ENCODE peak calls at places on chromosomes 5 and 9, in eight cellular contexts. R, V, U, K, T, L, N and M are unnamed samples. For H3K4me1, the result is how much of the 10 kb centered on the place peaks cover.

GRCh38 chr5:79510638-79511037 is 3.3 kb downstream of the HOMER1 start:
- DNase-seq in R (peak), V (no peak), U (no peak), K (no peak), T (no peak), L (no peak), N (no peak), M (no peak)

GRCh38 chr5:81164936-81165335 is 68.2 kb upstream of the CKMT2 start:
- DNase-seq in R (no peak), V (no peak), U (no peak), K (no peak), T (no peak), L (peak), N (no peak), M (no peak)

GRCh38 chr9:121685146-121685794 is 33.8 kb downstream of the DAB2IP start:
- DNase-seq in R (peak), V (peak), U (no peak), K (no peak), T (no peak), L (no peak), N (no peak), M (no peak)

GRCh38 chr9:87609002-87609401 is 111.3 kb downstream of the DAPK1 start:
- DNase-seq in R (no peak), V (no peak), U (no peak), K (no peak), T (no peak), L (no peak), N (no peak), M (no peak)

GRCh38 chr5:73820321-73820720 is 194.3 kb downstream of the ARHGEF28 start:
- DNase-seq in R (no peak), V (no peak), U (peak), K (no peak), T (no peak), L (no peak), N (no peak), M (no peak)

GRCh38 chr9:125495137-125496119 is 211.6 kb downstream of the MAPKAP1 start:
- DNase-seq in R (no peak), V (no peak), U (peak), K (peak), T (no peak), L (no peak), N (no peak), M (peak)

GRCh38 chr5:174533771-174534221 is 190.6 kb upstream of the MSX2 start:
- DNase-seq in R (no peak), V (no peak), U (peak), K (no peak), T (no peak), L (no peak), N (no peak), M (no peak)

GRCh38 chr5:169126376-169127043 is 174.4 kb downstream of the SLIT3 start:
- DNase-seq in R (no peak), V (no peak), U (no peak), K (no peak), T (no peak), L (no peak), N (no peak), M (peak)

GRCh38 chr5:57895766-57896165 is 413.2 kb upstream of the ACTBL2 start:
- DNase-seq in R (no peak), V (no peak), U (no peak), K (no peak), T (no peak), L (no peak), N (no peak), M (no peak)

GRCh38 chr5:91194861-91195460 is 188.2 kb downstream of the ARRDC3 start:
- DNase-seq in R (no peak), V (no peak), U (no peak), K (no peak), T (no peak), L (no peak), N (no peak), M (no peak)

GRCh38 chr9:5553211-5553610 is 42.9 kb downstream of the PDCD1LG2 start:
- DNase-seq in R (no peak), V (no peak), U (no peak), K (no peak), T (no peak), L (no peak), N (no peak), M (no peak)

GRCh38 chr5:14385022-14385421 is 196.6 kb upstream of the OTULINL start:
- DNase-seq in R (no peak), V (no peak), U (no peak), K (no peak), T (no peak), L (no peak), N (no peak), M (no peak)

GRCh38 chr5:142740474-142740873 is 29.7 kb upstream of the ARHGAP26 start:
- DNase-seq in R (no peak), V (no peak), U (peak), K (no peak), T (no peak), L (no peak), N (no peak), M (no peak)

GRCh38 chr9:15231788-15232635 is 75.0 kb downstream of the TTC39B start:
- DNase-seq in R (no peak), V (no peak), U (no peak), K (peak), T (peak), L (no peak), N (no peak), M (peak)

GRCh38 chr9:133558191-133559126 is 24.0 kb downstream of the ADAMTSL2 start:
- DNase-seq in R (no peak), V (no peak), U (no peak), K (peak), T (peak), L (no peak), N (no peak), M (peak)

GRCh38 chr9:37215456-37216229 is 95.3 kb downstream of the ZCCHC7 start:
- DNase-seq in R (no peak), V (no peak), U (no peak), K (no peak), T (no peak), L (no peak), N (no peak), M (no peak)

GRCh38 chr9:133368249-133368881 is 7.5 kb downstream of the SURF4 start:
- DNase-seq in R (no peak), V (no peak), U (no peak), K (no peak), T (no peak), L (no peak), N (peak), M (peak)

GRCh38 chr5:15105799-15106393 is 234.3 kb upstream of the ANKH start:
- DNase-seq in R (no peak), V (no peak), U (no peak), K (peak), T (peak), L (peak), N (no peak), M (peak)

GRCh38 chr9:2859776-2860379 is 16.0 kb upstream of the PUM3 start:
- DNase-seq in R (peak), V (no peak), U (no peak), K (peak), T (peak), L (peak), N (no peak), M (peak)

GRCh38 chr5:65255294-65255693 is 226.4 kb downstream of the ADAMTS6 start:
- DNase-seq in R (no peak), V (no peak), U (no peak), K (no peak), T (no peak), L (no peak), N (no peak), M (no peak)

GRCh38 chr5:180116441-180117377 is 45.1 kb upstream of the RNF130 start:
- DNase-seq in R (peak), V (peak), U (peak), K (peak), T (no peak), L (no peak), N (peak), M (no peak)

DNA sequence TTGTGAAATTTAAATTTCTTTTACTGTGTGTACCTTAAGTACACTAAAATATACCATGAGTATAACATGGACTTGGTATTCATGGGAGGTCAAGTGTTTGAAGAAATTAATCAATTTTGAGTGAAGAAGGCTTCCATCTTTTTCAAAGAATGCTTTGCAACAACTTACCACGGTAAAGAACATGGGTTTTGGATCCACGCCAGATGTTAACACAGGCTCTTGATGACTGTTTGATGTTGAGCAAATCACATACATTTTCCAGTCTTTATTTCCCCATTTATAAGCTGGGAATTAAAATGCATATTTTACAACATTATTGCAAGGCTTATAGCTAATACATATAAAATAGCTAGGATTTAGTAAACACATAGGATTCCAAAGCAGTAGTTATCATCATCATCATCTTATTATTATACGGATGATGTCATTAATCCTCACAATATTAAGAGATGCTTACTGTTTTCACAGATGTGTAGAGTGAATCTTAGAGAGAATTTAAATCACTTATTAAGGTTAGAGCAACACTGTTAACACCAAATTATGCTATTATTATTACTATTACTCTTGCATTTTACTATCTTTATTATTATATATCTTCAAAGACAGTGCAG is 362.0 kb downstream of the PRELID2 start:
- DNase-seq in R (no peak), V (no peak), U (no peak), K (no peak), T (no peak), L (no peak), N (no peak), M (no peak)
- H3K4me1 ChIP-seq in R (under half), V (under half), U (under half), K (under half), T (under half), L (under half), N (under half), M (under half)

DNA sequence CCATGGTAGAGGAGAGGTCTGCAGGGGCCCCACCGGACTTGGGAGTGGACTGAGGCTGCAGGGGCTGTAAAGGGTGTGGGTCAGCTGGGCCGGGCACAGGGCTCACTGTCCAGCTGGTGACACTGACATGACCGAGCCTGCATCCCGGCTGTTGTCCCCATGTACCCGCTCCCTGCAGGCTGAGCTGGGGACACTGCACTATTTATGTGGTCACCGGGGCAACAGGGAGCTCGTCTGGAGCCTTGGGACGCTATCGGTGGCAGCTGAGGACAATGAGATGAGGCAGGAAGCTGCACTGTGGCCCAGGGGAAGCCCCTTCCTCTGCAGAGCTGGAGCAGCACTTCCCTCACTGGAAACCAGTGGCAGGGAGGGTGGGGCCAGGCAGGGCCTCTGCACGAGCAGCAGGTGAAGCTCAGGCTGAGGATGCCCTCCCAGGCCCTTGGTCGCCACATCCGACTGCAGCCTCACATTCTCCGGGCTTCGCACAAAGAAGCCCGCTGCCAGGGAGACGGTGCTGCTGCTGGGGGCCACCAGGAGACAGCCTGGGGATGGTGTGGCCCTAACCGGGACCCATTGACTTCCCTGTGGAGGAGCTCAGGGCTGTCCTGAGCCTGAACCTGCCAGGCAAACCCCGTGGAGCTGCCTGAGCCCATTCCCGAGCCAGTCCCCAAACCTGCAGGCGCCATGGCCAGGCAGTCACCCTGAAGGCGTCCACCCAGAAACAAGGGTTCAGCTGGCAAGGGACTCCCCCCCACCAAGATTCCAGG is 26.4 kb downstream of the ZDHHC11B start:
- DNase-seq in R (peak), V (no peak), U (no peak), K (peak), T (no peak), L (no peak), N (peak), M (peak)
- H3K4me3 ChIP-seq in R (no peak), V (no peak), U (no peak), K (no peak), T (no peak), L (no peak), N (no peak), M (no peak)

GRCh38 chr9:68779558-68780376 is 74.7 kb downstream of the PIP5K1B start:
- DNase-seq in R (peak), V (peak), U (peak), K (peak), T (peak), L (peak), N (peak), M (peak)
- TF ChIP-seq CTCF in R (peak), V (peak), U (peak), K (peak), T (peak), L (peak), N (no peak), M (peak)

DNA sequence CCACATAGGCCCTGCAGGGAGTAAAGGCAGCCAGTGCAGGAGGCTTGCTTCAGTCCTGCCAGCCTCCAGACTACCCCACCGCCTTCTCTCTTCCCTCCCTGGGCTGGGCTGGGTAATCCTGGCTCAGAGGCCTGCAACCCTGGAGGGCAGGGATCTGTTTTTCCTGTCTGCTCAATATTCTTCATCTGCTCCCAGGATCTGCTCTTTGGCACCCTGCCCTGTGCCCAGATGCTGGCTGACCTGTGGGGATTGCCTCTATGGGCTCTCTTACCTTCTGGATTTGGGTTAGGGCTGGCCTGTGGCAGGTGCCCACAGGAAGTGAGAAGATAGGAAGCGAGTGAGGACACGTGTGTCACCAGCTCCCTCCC is 7.3 kb upstream of the ANGPTL2 start:
- DNase-seq in R (peak), V (no peak), U (no peak), K (no peak), T (no peak), L (no peak), N (no peak), M (peak)
- H3K4me1 ChIP-seq in R (half or more), V (under half), U (under half), K (under half), T (under half), L (under half), N (under half), M (under half)